ENCODE peak calls at places on chromosomes 11 and 22, in seven cellular contexts. Y, K, P, R, H, X and L are unnamed samples.
A peak's percentile ranks its signal among the peaks of the same experiment; 100 is the strongest.

GRCh38 chr11:85822814-85823213 is 11.9 kb upstream of the SYTL2 start:
- DNase-seq in Y (peak; percentile 49), K (no peak), P (peak; percentile 86), R (no peak), H (no peak), X (no peak), L (no peak)

GRCh38 chr22:17366830-17367229 is 2.4 kb upstream of the CECR2 start:
- DNase-seq in Y (no peak), K (peak; percentile 61), P (no peak), R (no peak), H (peak; percentile 68), X (no peak), L (peak; percentile 42)

GRCh38 chr22:30790366-30790765 is 95.7 kb downstream of the OSBP2 start:
- DNase-seq in Y (no peak), K (no peak), P (peak; percentile 10), R (peak; percentile 52), H (no peak), X (no peak), L (no peak)

GRCh38 chr22:21067901-21068680 is 22.3 kb downstream of the LRRC74B start:
- DNase-seq in Y (no peak), K (no peak), P (no peak), R (no peak), H (no peak), X (no peak), L (no peak)

GRCh38 chr11:27882066-27882697 is 181.9 kb upstream of the BDNF start:
- DNase-seq in Y (no peak), K (no peak), P (no peak), R (no peak), H (no peak), X (no peak), L (no peak)

GRCh38 chr11:2574553-2575535 is 125.0 kb downstream of the KCNQ1OT1 start:
- DNase-seq in Y (no peak), K (no peak), P (no peak), R (no peak), H (no peak), X (no peak), L (peak; percentile 61)

GRCh38 chr11:65419773-65420481 is 2.7 kb upstream of the NEAT1 start:
- DNase-seq in Y (peak; percentile 92), K (peak; percentile 94), P (peak; percentile 96), R (peak; percentile 87), H (peak; percentile 54), X (peak; percentile 95), L (peak; percentile 93)

GRCh38 chr11:95913830-95914229 is 10.1 kb downstream of the MTMR2 start:
- DNase-seq in Y (no peak), K (no peak), P (no peak), R (no peak), H (no peak), X (no peak), L (no peak)

GRCh38 chr11:103544874-103545273 is 435.6 kb downstream of the DYNC2H1 start:
- DNase-seq in Y (no peak), K (no peak), P (no peak), R (no peak), H (no peak), X (no peak), L (no peak)

GRCh38 chr11:111585371-111585770 is 16.9 kb upstream of the SIK2 start:
- DNase-seq in Y (peak; percentile 91), K (no peak), P (peak; percentile 67), R (no peak), H (no peak), X (no peak), L (no peak)

GRCh38 chr22:36075230-36075629 is 46.6 kb upstream of the RBFOX2 start:
- DNase-seq in Y (no peak), K (no peak), P (no peak), R (no peak), H (no peak), X (no peak), L (no peak)

GRCh38 chr22:20101638-20102037 is 14.3 kb upstream of the RANBP1 start:
- DNase-seq in Y (no peak), K (no peak), P (no peak), R (no peak), H (no peak), X (no peak), L (no peak)

GRCh38 chr11:35083181-35084061 is 55.5 kb upstream of the CD44 start:
- DNase-seq in Y (peak; percentile 99), K (peak; percentile 29), P (peak; percentile 99), R (peak; percentile 98), H (no peak), X (peak; percentile 23), L (peak; percentile 26)

GRCh38 chr11:22199243-22199642 is 6.4 kb downstream of the ANO5 start:
- DNase-seq in Y (no peak), K (no peak), P (no peak), R (no peak), H (no peak), X (no peak), L (no peak)

GRCh38 chr11:19598456-19598855 is 114.2 kb upstream of the NAV2 start:
- DNase-seq in Y (no peak), K (no peak), P (no peak), R (no peak), H (no peak), X (no peak), L (no peak)

GRCh38 chr22:17743661-17744411 is 30.4 kb downstream of the BID start:
- DNase-seq in Y (no peak), K (no peak), P (no peak), R (no peak), H (no peak), X (no peak), L (no peak)

GRCh38 chr11:130369141-130369691 is 54.5 kb upstream of the ZBTB44 start:
- DNase-seq in Y (no peak), K (no peak), P (no peak), R (no peak), H (peak; percentile 44), X (no peak), L (no peak)

GRCh38 chr22:20751185-20751851 is 22.6 kb upstream of the SERPIND1 start:
- DNase-seq in Y (no peak), K (no peak), P (no peak), R (no peak), H (peak; percentile 49), X (no peak), L (no peak)

GRCh38 chr11:47858169-47858543 is 10.0 kb upstream of the NUP160 start:
- DNase-seq in Y (no peak), K (no peak), P (peak; percentile 83), R (peak; percentile 87), H (no peak), X (no peak), L (peak; percentile 20)

GRCh38 chr11:73859671-73860070 is 17.0 kb downstream of the COA4 start:
- DNase-seq in Y (no peak), K (no peak), P (no peak), R (no peak), H (no peak), X (no peak), L (no peak)

GRCh38 chr11:88326112-88326511 is 11.4 kb downstream of the CTSC start:
- DNase-seq in Y (no peak), K (no peak), P (no peak), R (no peak), H (no peak), X (no peak), L (no peak)

GRCh38 chr11:65590240-65590738 is 5.3 kb downstream of the KCNK7 start:
- DNase-seq in Y (no peak), K (peak; percentile 62), P (no peak), R (no peak), H (no peak), X (no peak), L (peak; percentile 67)

GRCh38 chr22:49417833-49418232 is 409.8 kb downstream of the BRD1 start:
- DNase-seq in Y (no peak), K (no peak), P (no peak), R (no peak), H (no peak), X (no peak), L (no peak)

GRCh38 chr22:49419661-49420060 is 408.0 kb downstream of the BRD1 start:
- DNase-seq in Y (no peak), K (no peak), P (no peak), R (no peak), H (no peak), X (no peak), L (no peak)

GRCh38 chr22:49418943-49419342 is 408.7 kb downstream of the BRD1 start:
- DNase-seq in Y (no peak), K (no peak), P (no peak), R (no peak), H (no peak), X (no peak), L (no peak)

GRCh38 chr22:49417326-49417725 is 410.3 kb downstream of the BRD1 start:
- DNase-seq in Y (no peak), K (no peak), P (no peak), R (no peak), H (no peak), X (no peak), L (no peak)

GRCh38 chr22:49418341-49418894 is 409.3 kb downstream of the BRD1 start:
- DNase-seq in Y (no peak), K (no peak), P (no peak), R (no peak), H (no peak), X (no peak), L (no peak)
- TF ChIP-seq CTCF in Y (no peak), K (no peak), P (no peak), R (no peak), H (no peak), X (no peak), L (no peak)

GRCh38 chr22:33443688-33444087 is 385.5 kb upstream of the SYN3 start:
- DNase-seq in Y (no peak), K (no peak), P (no peak), R (no peak), H (no peak), X (no peak), L (peak; percentile 19)
- TF ChIP-seq CTCF in Y (no peak), K (peak; percentile 14), P (no peak), R (no peak), H (no peak), X (no peak), L (no peak)

DNA sequence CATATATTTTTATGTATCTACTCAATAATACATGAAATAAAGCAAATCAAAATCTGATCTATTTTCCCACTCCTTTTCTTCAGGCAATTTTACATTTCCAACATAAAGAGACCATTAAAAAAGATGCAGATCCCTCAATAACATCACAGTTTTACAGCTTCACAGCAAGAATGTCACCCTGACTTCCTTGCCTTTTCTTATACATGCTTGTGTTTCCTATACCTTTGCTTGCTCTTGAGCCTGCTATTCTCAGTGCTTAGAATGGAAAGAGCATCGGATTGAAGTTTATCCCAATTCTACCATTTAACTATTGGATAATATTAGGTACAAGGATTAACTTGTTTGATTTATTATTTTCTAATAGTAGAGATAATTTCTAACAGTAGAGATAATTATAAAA is 176.7 kb downstream of the CNTN5 start:
- DNase-seq in Y (no peak), K (no peak), P (no peak), R (no peak), H (no peak), X (no peak), L (no peak)
- TF ChIP-seq CTCF in Y (no peak), K (no peak), P (no peak), R (no peak), H (no peak), X (no peak), L (no peak)

DNA sequence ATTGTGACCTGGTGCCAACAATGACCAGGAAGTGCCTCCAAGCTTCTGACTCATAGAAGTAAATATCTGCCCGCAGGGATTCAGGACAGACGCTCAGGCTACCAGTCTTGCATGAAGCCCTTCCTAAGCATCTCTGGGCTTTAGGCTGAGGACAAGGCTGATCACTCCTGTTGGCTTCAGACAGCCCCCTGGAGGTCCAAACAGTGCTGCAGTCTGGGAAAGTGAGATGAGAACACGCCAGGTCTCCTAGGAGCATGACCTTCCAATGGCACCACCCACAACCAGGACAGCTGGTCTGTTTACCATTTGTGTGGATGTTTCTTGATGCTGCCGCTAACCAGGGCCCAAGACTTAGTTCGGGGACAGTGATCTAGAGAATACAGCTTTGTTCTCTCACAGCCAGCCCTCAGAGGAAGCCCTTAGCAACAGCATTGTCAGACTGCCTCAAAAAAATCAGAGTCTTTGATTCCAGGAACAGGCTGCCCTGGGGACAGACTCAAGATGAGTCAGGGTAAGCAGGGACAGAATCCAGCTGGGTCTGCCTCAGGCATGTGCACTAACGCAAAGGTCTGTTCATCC is 111.2 kb downstream of the ZNF280B start:
- DNase-seq in Y (no peak), K (peak; percentile 59), P (peak; percentile 55), R (no peak), H (peak; percentile 18), X (no peak), L (peak; percentile 55)
- TF ChIP-seq CTCF in Y (peak; percentile 20), K (peak; percentile 38), P (peak; percentile 19), R (no peak), H (no peak), X (no peak), L (no peak)